ENCODE peak calls at places on chromosomes 16 and 17, in ten cellular contexts. W is activated CD8-positive, alpha-beta memory T cell treated with anti-CD3 and anti-CD28 coated beads for 1 hour; A is NCI-H187; Q is AG09309; G is naive thymus-derived CD4-positive, alpha-beta T cell; T is fibroblast of mammary gland; S is Right ventricle myocardium inferior; K is fibroblast of the conjunctiva; C is activated T-helper 1 cell treated with anti-CD3 and anti-CD28 coated beads, Interleukin-2, amount 50 U/mL, for 16 hours; Y is thoracic aorta. H is an unnamed sample.

GRCh38 chr17:76382803-76383644 is 1.4 kb upstream of the SPHK1 start:
- DNase-seq in A (no peak), W (no peak), Y (no peak), Q (no peak), C (peak; percentile 31), K (no peak), G (peak; percentile 44), T (peak; percentile 68), S (peak; percentile 83), H (no peak)

GRCh38 chr17:82255573-82255972 is 17.9 kb downstream of the CSNK1D start:
- DNase-seq in W (no peak), S (no peak), K (no peak), C (no peak), Q (no peak), T (no peak), A (no peak), G (no peak), Y (no peak), H (no peak)

GRCh38 chr16:13390093-13390985 is 488.9 kb downstream of the SHISA9 start:
- DNase-seq in G (no peak), Y (no peak), A (peak; percentile 1), T (no peak), Q (no peak), C (no peak), K (no peak), S (no peak), W (no peak), H (peak; percentile 53)

GRCh38 chr17:15465045-15465701 is 2.2 kb downstream of the CDRT4 start:
- DNase-seq in Y (no peak), Q (no peak), W (no peak), S (no peak), T (no peak), A (no peak), C (no peak), K (no peak), G (no peak), H (no peak)

GRCh38 chr16:71401988-71402387 is 39.9 kb downstream of the TLE7 start:
- DNase-seq in Q (no peak), T (no peak), W (no peak), S (no peak), Y (no peak), K (no peak), C (no peak), G (no peak), A (no peak), H (no peak)

GRCh38 chr17:42623732-42624596 is 14.5 kb downstream of the TUBG1 start:
- DNase-seq in G (no peak), Q (no peak), A (no peak), S (no peak), C (no peak), K (no peak), T (peak; percentile 51), Y (no peak), W (no peak), H (no peak)

GRCh38 chr16:57634171-57634570 is 5.7 kb downstream of the ADGRG1 start:
- DNase-seq in Q (no peak), G (no peak), A (no peak), C (no peak), K (no peak), W (no peak), S (peak; percentile 57), Y (no peak), T (peak; percentile 31), H (no peak)

GRCh38 chr17:80523054-80523744 is 21.4 kb upstream of the RPTOR start:
- DNase-seq in C (no peak), Y (no peak), Q (no peak), K (no peak), A (no peak), G (no peak), T (no peak), W (no peak), S (no peak), H (no peak)

GRCh38 chr16:87956169-87956770 is 5.0 kb downstream of the BANP start:
- DNase-seq in A (no peak), C (peak; percentile 60), T (peak; percentile 81), Q (no peak), Y (no peak), S (no peak), K (no peak), W (peak; percentile 70), G (peak; percentile 87), H (no peak)

GRCh38 chr16:23375643-23376042 is 73.5 kb downstream of the SCNN1B start:
- DNase-seq in W (no peak), A (no peak), G (no peak), K (no peak), S (no peak), Q (no peak), Y (no peak), T (no peak), C (no peak), H (no peak)

GRCh38 chr16:3998793-3999478 is 117.3 kb downstream of the ADCY9 start:
- DNase-seq in A (no peak), K (no peak), W (no peak), T (peak; percentile 57), G (no peak), Y (no peak), Q (no peak), C (no peak), S (no peak), H (no peak)

GRCh38 chr17:57516290-57517215 is 228.5 kb downstream of the CCDC182 start:
- DNase-seq in S (no peak), K (no peak), T (no peak), W (no peak), C (no peak), Q (peak; percentile 40), G (no peak), A (no peak), Y (no peak), H (no peak)

GRCh38 chr17:66493283-66494019 is 191.0 kb downstream of the PRKCA start:
- DNase-seq in Y (no peak), Q (peak; percentile 60), T (peak; percentile 91), S (no peak), G (no peak), C (no peak), K (peak; percentile 38), W (no peak), A (no peak), H (no peak)

GRCh38 chr17:19833914-19834313 is 33.8 kb downstream of the ULK2 start:
- DNase-seq in G (no peak), C (no peak), Q (no peak), S (no peak), Y (no peak), W (no peak), K (no peak), A (no peak), T (no peak), H (no peak)

H was measured in esophagus muscularis mucosa.